ENCODE peak calls at places on chromosome 5, in five cellular contexts. One of them, this sample, is unnamed.

GRCh38 chr5:124979174-124979573 is 232.7 kb upstream of the ZNF608 start:
- DNase-seq in globus pallidus: no peak
- DNase-seq in HepG2: no peak
- DNase-seq in neural progenitor cell: peak; percentile 60
- DNase-seq in stimulated activated CD4-positive, alpha-beta T cell treated with anti-CD3 and anti-CD28 coated beads, Interleukin-1b, Interleukin-23, amount 100 ng/mL, for 1 hour: no peak
- DNase-seq in this sample: peak; percentile 54

GRCh38 chr5:56460681-56461191 is 227.6 kb upstream of the ANKRD55 start:
- DNase-seq in globus pallidus: no peak
- DNase-seq in stimulated activated CD4-positive, alpha-beta T cell treated with anti-CD3 and anti-CD28 coated beads, Interleukin-1b, Interleukin-23, amount 100 ng/mL, for 1 hour: no peak
- DNase-seq in HepG2: peak; percentile 58
- DNase-seq in neural progenitor cell: no peak
- DNase-seq in this sample: no peak

GRCh38 chr5:115377468-115378217 is 81.2 kb upstream of the CCDC112 start:
- DNase-seq in neural progenitor cell: no peak
- DNase-seq in globus pallidus: peak; percentile 24
- DNase-seq in stimulated activated CD4-positive, alpha-beta T cell treated with anti-CD3 and anti-CD28 coated beads, Interleukin-1b, Interleukin-23, amount 100 ng/mL, for 1 hour: no peak
- DNase-seq in HepG2: no peak
- DNase-seq in this sample: peak; percentile 11

GRCh38 chr5:15951550-15951949 is 228.0 kb downstream of the MARCHF11 start:
- DNase-seq in neural progenitor cell: no peak
- DNase-seq in globus pallidus: no peak
- DNase-seq in stimulated activated CD4-positive, alpha-beta T cell treated with anti-CD3 and anti-CD28 coated beads, Interleukin-1b, Interleukin-23, amount 100 ng/mL, for 1 hour: no peak
- DNase-seq in HepG2: no peak
- DNase-seq in this sample: no peak

GRCh38 chr5:73365301-73365853 is 83.2 kb downstream of the FOXD1 start:
- DNase-seq in globus pallidus: peak; percentile 68
- DNase-seq in stimulated activated CD4-positive, alpha-beta T cell treated with anti-CD3 and anti-CD28 coated beads, Interleukin-1b, Interleukin-23, amount 100 ng/mL, for 1 hour: no peak
- DNase-seq in neural progenitor cell: no peak
- DNase-seq in HepG2: no peak
- DNase-seq in this sample: no peak

GRCh38 chr5:127298623-127299022 is 8.0 kb downstream of the MEGF10 start:
- DNase-seq in globus pallidus: peak; percentile 98
- DNase-seq in HepG2: no peak
- DNase-seq in neural progenitor cell: peak; percentile 37
- DNase-seq in stimulated activated CD4-positive, alpha-beta T cell treated with anti-CD3 and anti-CD28 coated beads, Interleukin-1b, Interleukin-23, amount 100 ng/mL, for 1 hour: no peak
- DNase-seq in this sample: no peak

GRCh38 chr5:73126381-73126780 is 6.0 kb downstream of the TMEM171 start:
- DNase-seq in neural progenitor cell: no peak
- DNase-seq in HepG2: no peak
- DNase-seq in stimulated activated CD4-positive, alpha-beta T cell treated with anti-CD3 and anti-CD28 coated beads, Interleukin-1b, Interleukin-23, amount 100 ng/mL, for 1 hour: no peak
- DNase-seq in globus pallidus: peak; percentile 91
- DNase-seq in this sample: no peak

GRCh38 chr5:68074048-68074632 is 141.4 kb upstream of the PIK3R1 start:
- DNase-seq in HepG2: no peak
- DNase-seq in neural progenitor cell: no peak
- DNase-seq in stimulated activated CD4-positive, alpha-beta T cell treated with anti-CD3 and anti-CD28 coated beads, Interleukin-1b, Interleukin-23, amount 100 ng/mL, for 1 hour: no peak
- DNase-seq in globus pallidus: no peak
- DNase-seq in this sample: no peak

GRCh38 chr5:133959643-133960042 is 8.8 kb downstream of the C5orf15 start:
- DNase-seq in HepG2: no peak
- DNase-seq in neural progenitor cell: no peak
- DNase-seq in globus pallidus: no peak
- DNase-seq in stimulated activated CD4-positive, alpha-beta T cell treated with anti-CD3 and anti-CD28 coated beads, Interleukin-1b, Interleukin-23, amount 100 ng/mL, for 1 hour: no peak
- DNase-seq in this sample: no peak

GRCh38 chr5:96388186-96388585 is 44.9 kb downstream of the PCSK1 start:
- DNase-seq in neural progenitor cell: no peak
- DNase-seq in stimulated activated CD4-positive, alpha-beta T cell treated with anti-CD3 and anti-CD28 coated beads, Interleukin-1b, Interleukin-23, amount 100 ng/mL, for 1 hour: no peak
- DNase-seq in HepG2: no peak
- DNase-seq in globus pallidus: no peak
- DNase-seq in this sample: no peak

GRCh38 chr5:78496373-78496772 is 136.0 kb downstream of the SCAMP1 start:
- DNase-seq in HepG2: peak; percentile 15
- DNase-seq in stimulated activated CD4-positive, alpha-beta T cell treated with anti-CD3 and anti-CD28 coated beads, Interleukin-1b, Interleukin-23, amount 100 ng/mL, for 1 hour: no peak
- DNase-seq in neural progenitor cell: no peak
- DNase-seq in globus pallidus: no peak
- DNase-seq in this sample: no peak